ENCODE peak calls at places on chromosomes 13 and 19, in five cellular contexts. One of them, this sample, is unnamed.

GRCh38 chr19:860481-861098 is 1.1 kb downstream of the CFD start:
- DNase-seq in type B pancreatic cell: no peak
- DNase-seq in fibroblast of pulmonary artery: peak
- DNase-seq in cerebellum: no peak
- DNase-seq in stimulated activated CD4-positive, alpha-beta T cell treated with anti-CD3 and anti-CD28 coated beads, Interleukin-4, amount 100 ng/mL, for 1 hour: peak
- DNase-seq in this sample: no peak

GRCh38 chr19:48249502-48250014 is 6.2 kb downstream of the CARD8 start:
- DNase-seq in stimulated activated CD4-positive, alpha-beta T cell treated with anti-CD3 and anti-CD28 coated beads, Interleukin-4, amount 100 ng/mL, for 1 hour: peak
- DNase-seq in cerebellum: no peak
- DNase-seq in fibroblast of pulmonary artery: peak
- DNase-seq in type B pancreatic cell: no peak
- DNase-seq in this sample: no peak

GRCh38 chr13:73092831-73093230 is 34.0 kb downstream of the KLF5 start:
- DNase-seq in cerebellum: no peak
- DNase-seq in type B pancreatic cell: no peak
- DNase-seq in fibroblast of pulmonary artery: no peak
- DNase-seq in stimulated activated CD4-positive, alpha-beta T cell treated with anti-CD3 and anti-CD28 coated beads, Interleukin-4, amount 100 ng/mL, for 1 hour: no peak
- DNase-seq in this sample: no peak

GRCh38 chr13:93726173-93727019 is 499.8 kb downstream of the GPC6 start:
- DNase-seq in fibroblast of pulmonary artery: no peak
- DNase-seq in type B pancreatic cell: no peak
- DNase-seq in cerebellum: no peak
- DNase-seq in stimulated activated CD4-positive, alpha-beta T cell treated with anti-CD3 and anti-CD28 coated beads, Interleukin-4, amount 100 ng/mL, for 1 hour: no peak
- DNase-seq in this sample: no peak

GRCh38 chr19:46716672-46717033 is 261 bp downstream of the PRKD2 start:
- DNase-seq in fibroblast of pulmonary artery: no peak
- DNase-seq in cerebellum: no peak
- DNase-seq in type B pancreatic cell: no peak
- DNase-seq in stimulated activated CD4-positive, alpha-beta T cell treated with anti-CD3 and anti-CD28 coated beads, Interleukin-4, amount 100 ng/mL, for 1 hour: no peak
- DNase-seq in this sample: no peak

GRCh38 chr19:41408256-41408655 is 10.6 kb downstream of the BCKDHA start:
- DNase-seq in stimulated activated CD4-positive, alpha-beta T cell treated with anti-CD3 and anti-CD28 coated beads, Interleukin-4, amount 100 ng/mL, for 1 hour: no peak
- DNase-seq in cerebellum: no peak
- DNase-seq in type B pancreatic cell: no peak
- DNase-seq in fibroblast of pulmonary artery: no peak
- DNase-seq in this sample: no peak

GRCh38 chr19:12794196-12794921 is 3.1 kb downstream of the JUNB start:
- DNase-seq in cerebellum: no peak
- DNase-seq in stimulated activated CD4-positive, alpha-beta T cell treated with anti-CD3 and anti-CD28 coated beads, Interleukin-4, amount 100 ng/mL, for 1 hour: no peak
- DNase-seq in fibroblast of pulmonary artery: peak
- DNase-seq in type B pancreatic cell: no peak
- DNase-seq in this sample: no peak

GRCh38 chr19:35041548-35042055 is at the start of gene HPN:
- DNase-seq in stimulated activated CD4-positive, alpha-beta T cell treated with anti-CD3 and anti-CD28 coated beads, Interleukin-4, amount 100 ng/mL, for 1 hour: no peak
- DNase-seq in fibroblast of pulmonary artery: no peak
- DNase-seq in cerebellum: no peak
- DNase-seq in type B pancreatic cell: no peak
- DNase-seq in this sample: no peak

GRCh38 chr19:11268783-11269267 is 6.5 kb upstream of the DOCK6 start:
- DNase-seq in stimulated activated CD4-positive, alpha-beta T cell treated with anti-CD3 and anti-CD28 coated beads, Interleukin-4, amount 100 ng/mL, for 1 hour: no peak
- DNase-seq in type B pancreatic cell: no peak
- DNase-seq in fibroblast of pulmonary artery: peak
- DNase-seq in cerebellum: no peak
- DNase-seq in this sample: peak

GRCh38 chr13:48813518-48813917 is 159.8 kb downstream of the CYSLTR2 start:
- DNase-seq in type B pancreatic cell: no peak
- DNase-seq in cerebellum: no peak
- DNase-seq in stimulated activated CD4-positive, alpha-beta T cell treated with anti-CD3 and anti-CD28 coated beads, Interleukin-4, amount 100 ng/mL, for 1 hour: no peak
- DNase-seq in fibroblast of pulmonary artery: no peak
- DNase-seq in this sample: no peak

GRCh38 chr13:109389456-109389855 is 396.9 kb downstream of the IRS2 start:
- DNase-seq in cerebellum: no peak
- DNase-seq in fibroblast of pulmonary artery: no peak
- DNase-seq in type B pancreatic cell: no peak
- DNase-seq in stimulated activated CD4-positive, alpha-beta T cell treated with anti-CD3 and anti-CD28 coated beads, Interleukin-4, amount 100 ng/mL, for 1 hour: no peak
- DNase-seq in this sample: no peak

GRCh38 chr19:38679839-38680238 is 32.4 kb downstream of the ACTN4 start:
- DNase-seq in type B pancreatic cell: no peak
- DNase-seq in cerebellum: no peak
- DNase-seq in stimulated activated CD4-positive, alpha-beta T cell treated with anti-CD3 and anti-CD28 coated beads, Interleukin-4, amount 100 ng/mL, for 1 hour: no peak
- DNase-seq in fibroblast of pulmonary artery: no peak
- DNase-seq in this sample: no peak

GRCh38 chr19:1904385-1905070 is 671 bp upstream of the ADAT3 start:
- DNase-seq in fibroblast of pulmonary artery: no peak
- DNase-seq in stimulated activated CD4-positive, alpha-beta T cell treated with anti-CD3 and anti-CD28 coated beads, Interleukin-4, amount 100 ng/mL, for 1 hour: no peak
- DNase-seq in type B pancreatic cell: no peak
- DNase-seq in cerebellum: no peak
- DNase-seq in this sample: peak

GRCh38 chr19:50432658-50433057 is at the start of gene MYBPC2:
- DNase-seq in fibroblast of pulmonary artery: peak
- DNase-seq in stimulated activated CD4-positive, alpha-beta T cell treated with anti-CD3 and anti-CD28 coated beads, Interleukin-4, amount 100 ng/mL, for 1 hour: no peak
- DNase-seq in cerebellum: no peak
- DNase-seq in type B pancreatic cell: no peak
- DNase-seq in this sample: no peak

GRCh38 chr19:3440082-3440481 is 40.2 kb downstream of the SMIM24 start:
- DNase-seq in cerebellum: peak
- DNase-seq in type B pancreatic cell: no peak
- DNase-seq in stimulated activated CD4-positive, alpha-beta T cell treated with anti-CD3 and anti-CD28 coated beads, Interleukin-4, amount 100 ng/mL, for 1 hour: peak
- DNase-seq in fibroblast of pulmonary artery: peak
- DNase-seq in this sample: peak

GRCh38 chr19:47157455-47158321 is 27.1 kb downstream of the SAE1 start:
- DNase-seq in cerebellum: peak
- DNase-seq in fibroblast of pulmonary artery: peak
- DNase-seq in stimulated activated CD4-positive, alpha-beta T cell treated with anti-CD3 and anti-CD28 coated beads, Interleukin-4, amount 100 ng/mL, for 1 hour: peak
- DNase-seq in type B pancreatic cell: no peak
- DNase-seq in this sample: peak

GRCh38 chr13:106610511-106610910 is 42.6 kb upstream of the ARGLU1 start:
- DNase-seq in type B pancreatic cell: no peak
- DNase-seq in fibroblast of pulmonary artery: peak
- DNase-seq in cerebellum: no peak
- DNase-seq in stimulated activated CD4-positive, alpha-beta T cell treated with anti-CD3 and anti-CD28 coated beads, Interleukin-4, amount 100 ng/mL, for 1 hour: no peak
- DNase-seq in this sample: no peak

GRCh38 chr19:4910594-4911273 is 1.4 kb downstream of the UHRF1 start:
- DNase-seq in stimulated activated CD4-positive, alpha-beta T cell treated with anti-CD3 and anti-CD28 coated beads, Interleukin-4, amount 100 ng/mL, for 1 hour: peak
- DNase-seq in type B pancreatic cell: no peak
- DNase-seq in cerebellum: no peak
- DNase-seq in fibroblast of pulmonary artery: peak
- DNase-seq in this sample: no peak

GRCh38 chr13:31421756-31422155 is 222.0 kb downstream of the B3GLCT start:
- DNase-seq in cerebellum: no peak
- DNase-seq in type B pancreatic cell: no peak
- DNase-seq in stimulated activated CD4-positive, alpha-beta T cell treated with anti-CD3 and anti-CD28 coated beads, Interleukin-4, amount 100 ng/mL, for 1 hour: no peak
- DNase-seq in fibroblast of pulmonary artery: no peak
- DNase-seq in this sample: no peak

GRCh38 chr19:12723383-12723642 is 419 bp downstream of the TNPO2 start:
- DNase-seq in type B pancreatic cell: no peak
- DNase-seq in fibroblast of pulmonary artery: no peak
- DNase-seq in cerebellum: no peak
- DNase-seq in stimulated activated CD4-positive, alpha-beta T cell treated with anti-CD3 and anti-CD28 coated beads, Interleukin-4, amount 100 ng/mL, for 1 hour: no peak
- DNase-seq in this sample: no peak

GRCh38 chr13:47136659-47136975 is 239.8 kb upstream of the HTR2A start:
- DNase-seq in type B pancreatic cell: no peak
- DNase-seq in cerebellum: no peak
- DNase-seq in fibroblast of pulmonary artery: no peak
- DNase-seq in stimulated activated CD4-positive, alpha-beta T cell treated with anti-CD3 and anti-CD28 coated beads, Interleukin-4, amount 100 ng/mL, for 1 hour: no peak
- DNase-seq in this sample: no peak

GRCh38 chr13:73069206-73069815 is 10.5 kb downstream of the KLF5 start:
- DNase-seq in fibroblast of pulmonary artery: peak
- DNase-seq in type B pancreatic cell: no peak
- DNase-seq in cerebellum: no peak
- DNase-seq in stimulated activated CD4-positive, alpha-beta T cell treated with anti-CD3 and anti-CD28 coated beads, Interleukin-4, amount 100 ng/mL, for 1 hour: no peak
- DNase-seq in this sample: no peak

GRCh38 chr13:27791146-27791900 is 960 bp upstream of the GSX1 start:
- DNase-seq in fibroblast of pulmonary artery: no peak
- DNase-seq in stimulated activated CD4-positive, alpha-beta T cell treated with anti-CD3 and anti-CD28 coated beads, Interleukin-4, amount 100 ng/mL, for 1 hour: no peak
- DNase-seq in type B pancreatic cell: no peak
- DNase-seq in cerebellum: no peak
- DNase-seq in this sample: no peak

GRCh38 chr13:113631341-113632095 is 26.5 kb downstream of the ATP4B start:
- DNase-seq in stimulated activated CD4-positive, alpha-beta T cell treated with anti-CD3 and anti-CD28 coated beads, Interleukin-4, amount 100 ng/mL, for 1 hour: no peak
- DNase-seq in cerebellum: no peak
- DNase-seq in type B pancreatic cell: no peak
- DNase-seq in fibroblast of pulmonary artery: no peak
- DNase-seq in this sample: no peak

GRCh38 chr19:17281391-17282304 is at the start of gene ANKLE1:
- DNase-seq in cerebellum: peak
- DNase-seq in fibroblast of pulmonary artery: peak
- DNase-seq in type B pancreatic cell: no peak
- DNase-seq in stimulated activated CD4-positive, alpha-beta T cell treated with anti-CD3 and anti-CD28 coated beads, Interleukin-4, amount 100 ng/mL, for 1 hour: peak
- DNase-seq in this sample: no peak

This sample was measured in cerebellar cortex.